ENCODE peak calls at places on chromosomes 5 and 9, in four cellular contexts. W is kidney tubule cell, F is MV-4-11, N is right lobe of liver. U is an unnamed sample.
A peak's percentile ranks its signal among the peaks of the same experiment; 100 is the strongest.

GRCh38 chr5:141814064-141814982 is 63.9 kb downstream of the PCDH1 start:
- DNase-seq in N (peak; percentile 67), W (peak; percentile 60), F (no peak), U (peak; percentile 77)

GRCh38 chr9:19994296-19994695 is 205.5 kb upstream of the SLC24A2 start:
- DNase-seq in F (no peak), W (peak; percentile 94), N (no peak), U (no peak)

GRCh38 chr5:157942595-157942994 is 83.7 kb upstream of the CLINT1 start:
- DNase-seq in F (no peak), N (no peak), W (no peak), U (no peak)

GRCh38 chr5:110323832-110324231 is 402.6 kb downstream of the TMEM232 start:
- DNase-seq in F (no peak), N (no peak), W (no peak), U (no peak)

GRCh38 chr5:73232266-73233041 is 59.5 kb downstream of the TMEM174 start:
- DNase-seq in W (no peak), F (no peak), N (no peak), U (no peak)

GRCh38 chr5:96662725-96663513 is 743 bp downstream of the CAST start:
- DNase-seq in N (peak; percentile 97), F (peak; percentile 79), W (peak; percentile 93), U (peak; percentile 99)

GRCh38 chr5:83374547-83374946 is 97.0 kb upstream of the VCAN start:
- DNase-seq in F (no peak), N (no peak), W (peak; percentile 61), U (peak; percentile 10)

GRCh38 chr9:122265265-122265900 is 701 bp downstream of the MRRF start:
- DNase-seq in W (peak; percentile 57), N (no peak), F (peak; percentile 77), U (no peak)

GRCh38 chr5:152271420-152271819 is 133.7 kb downstream of the NMUR2 start:
- DNase-seq in W (peak; percentile 23), N (no peak), F (peak; percentile 1), U (no peak)

GRCh38 chr9:76162751-76163500 is 231.3 kb downstream of the RFK start:
- DNase-seq in F (no peak), W (no peak), N (no peak), U (no peak)

GRCh38 chr9:137973829-137974416 is 96.3 kb downstream of the CACNA1B start:
- DNase-seq in N (peak; percentile 22), F (no peak), W (no peak), U (no peak)

GRCh38 chr5:157326440-157327023 is 60.6 kb downstream of the CYFIP2 start:
- DNase-seq in F (no peak), N (no peak), W (no peak), U (no peak)

GRCh38 chr5:142863856-142864255 is 93.7 kb downstream of the ARHGAP26 start:
- DNase-seq in N (no peak), F (no peak), W (no peak), U (no peak)